ENCODE peak calls at places on chromosomes 6 and 20, in four cellular contexts. One of them, this sample, is unnamed.
A peak's percentile ranks its signal among the peaks of the same experiment; 100 is the strongest.

GRCh38 chr6:7580537-7580926 is 9.5 kb upstream of the SNRNP48 start:
- DNase-seq in adrenal gland: no peak
- DNase-seq in HFF-Myc: no peak
- DNase-seq in brain microvascular endothelial cell: no peak
- DNase-seq in this sample: peak; percentile 45

GRCh38 chr6:41546475-41546865 is 289 bp downstream of the FOXP4 start:
- DNase-seq in adrenal gland: no peak
- DNase-seq in HFF-Myc: no peak
- DNase-seq in brain microvascular endothelial cell: no peak
- DNase-seq in this sample: peak; percentile 80

GRCh38 chr6:143332153-143332845 is 118.2 kb downstream of the ADAT2 start:
- DNase-seq in adrenal gland: no peak
- DNase-seq in HFF-Myc: no peak
- DNase-seq in brain microvascular endothelial cell: no peak
- DNase-seq in this sample: no peak

GRCh38 chr20:20076297-20077065 is 24.1 kb downstream of the CFAP61 start:
- DNase-seq in adrenal gland: no peak
- DNase-seq in HFF-Myc: no peak
- DNase-seq in brain microvascular endothelial cell: peak; percentile 46
- DNase-seq in this sample: peak; percentile 71

GRCh38 chr6:88989215-88989614 is 25.8 kb upstream of the RNGTT start:
- DNase-seq in adrenal gland: peak; percentile 76
- DNase-seq in HFF-Myc: peak; percentile 27
- DNase-seq in brain microvascular endothelial cell: peak; percentile 13
- DNase-seq in this sample: peak; percentile 65

GRCh38 chr6:86712039-86712438 is 225.3 kb upstream of the HTR1E start:
- DNase-seq in adrenal gland: no peak
- DNase-seq in HFF-Myc: no peak
- DNase-seq in brain microvascular endothelial cell: no peak
- DNase-seq in this sample: no peak

GRCh38 chr6:93823489-93823888 is 404.1 kb upstream of the EPHA7 start:
- DNase-seq in adrenal gland: no peak
- DNase-seq in HFF-Myc: no peak
- DNase-seq in brain microvascular endothelial cell: no peak
- DNase-seq in this sample: no peak

GRCh38 chr6:156948240-156948639 is 171.1 kb downstream of the ARID1B start:
- DNase-seq in adrenal gland: no peak
- DNase-seq in HFF-Myc: no peak
- DNase-seq in brain microvascular endothelial cell: no peak
- DNase-seq in this sample: no peak

GRCh38 chr20:25148181-25148981 is 47.1 kb upstream of the ENTPD6 start:
- DNase-seq in adrenal gland: peak; percentile 57
- DNase-seq in HFF-Myc: no peak
- DNase-seq in brain microvascular endothelial cell: peak; percentile 25
- DNase-seq in this sample: peak; percentile 26

GRCh38 chr6:18099501-18099900 is 23.0 kb downstream of the NHLRC1 start:
- DNase-seq in adrenal gland: no peak
- DNase-seq in HFF-Myc: no peak
- DNase-seq in brain microvascular endothelial cell: no peak
- DNase-seq in this sample: peak; percentile 8

GRCh38 chr6:31882344-31882743 is 3.5 kb upstream of the SLC44A4 start:
- DNase-seq in adrenal gland: peak; percentile 79
- DNase-seq in HFF-Myc: no peak
- DNase-seq in brain microvascular endothelial cell: no peak
- DNase-seq in this sample: no peak

GRCh38 chr20:43925786-43926185 is 11.1 kb downstream of the TOX2 start:
- DNase-seq in adrenal gland: peak; percentile 37
- DNase-seq in HFF-Myc: no peak
- DNase-seq in brain microvascular endothelial cell: no peak
- DNase-seq in this sample: peak; percentile 34

GRCh38 chr20:47220161-47220582 is 136.3 kb downstream of the ZMYND8 start:
- DNase-seq in adrenal gland: no peak
- DNase-seq in HFF-Myc: no peak
- DNase-seq in brain microvascular endothelial cell: no peak
- DNase-seq in this sample: peak; percentile 49

GRCh38 chr6:85764844-85765243 is 122.2 kb upstream of the SYNCRIP start:
- DNase-seq in adrenal gland: no peak
- DNase-seq in HFF-Myc: no peak
- DNase-seq in brain microvascular endothelial cell: no peak
- DNase-seq in this sample: no peak

GRCh38 chr20:64130876-64131275 is 23.5 kb upstream of the NPBWR2 start:
- DNase-seq in adrenal gland: no peak
- DNase-seq in HFF-Myc: no peak
- DNase-seq in brain microvascular endothelial cell: no peak
- DNase-seq in this sample: no peak

GRCh38 chr20:63652192-63652980 is 838 bp downstream of the STMN3 start:
- DNase-seq in adrenal gland: peak; percentile 46
- DNase-seq in HFF-Myc: no peak
- DNase-seq in brain microvascular endothelial cell: no peak
- DNase-seq in this sample: no peak

GRCh38 chr6:4774715-4775590 is 1.3 kb upstream of the CDYL start:
- DNase-seq in adrenal gland: peak; percentile 35
- DNase-seq in HFF-Myc: no peak
- DNase-seq in brain microvascular endothelial cell: peak; percentile 4
- DNase-seq in this sample: peak; percentile 34

GRCh38 chr6:43268348-43268685 is 25.0 kb downstream of the TTBK1 start:
- DNase-seq in adrenal gland: peak; percentile 49
- DNase-seq in HFF-Myc: no peak
- DNase-seq in brain microvascular endothelial cell: no peak
- DNase-seq in this sample: no peak

GRCh38 chr6:2557181-2557720 is 193.5 kb downstream of the MYLK4 start:
- DNase-seq in adrenal gland: no peak
- DNase-seq in HFF-Myc: no peak
- DNase-seq in brain microvascular endothelial cell: no peak
- DNase-seq in this sample: no peak

GRCh38 chr6:21949211-21949801 is 347.5 kb downstream of the PRL start:
- DNase-seq in adrenal gland: no peak
- DNase-seq in HFF-Myc: no peak
- DNase-seq in brain microvascular endothelial cell: no peak
- DNase-seq in this sample: no peak

GRCh38 chr6:14463110-14463509 is 345.5 kb downstream of the CD83 start:
- DNase-seq in adrenal gland: no peak
- DNase-seq in HFF-Myc: no peak
- DNase-seq in brain microvascular endothelial cell: no peak
- DNase-seq in this sample: no peak

GRCh38 chr6:38499697-38500096 is 140.0 kb downstream of the BTBD9 start:
- DNase-seq in adrenal gland: no peak
- DNase-seq in HFF-Myc: no peak
- DNase-seq in brain microvascular endothelial cell: no peak
- DNase-seq in this sample: peak; percentile 75

DNA sequence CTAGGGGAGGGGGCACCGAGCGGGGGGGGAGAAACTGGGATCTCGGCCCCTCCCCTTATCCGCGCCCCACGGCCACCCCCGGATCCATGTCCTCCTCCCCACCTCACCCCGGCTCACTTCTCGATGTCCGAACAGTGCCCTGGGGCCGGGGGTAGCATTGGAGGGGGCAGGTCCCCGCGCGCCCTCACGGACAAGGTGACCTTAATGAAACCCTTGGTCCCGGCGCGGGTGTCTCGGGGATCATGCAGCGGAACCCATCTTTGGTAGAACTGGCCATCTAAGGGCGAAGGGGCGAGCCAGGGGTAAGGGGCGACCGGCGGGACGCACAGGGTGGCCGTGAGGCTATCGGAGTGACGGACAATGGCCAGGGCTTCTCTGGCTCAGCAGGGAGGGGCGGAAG is 13.6 kb upstream of the SPAG4 start:
- DNase-seq in adrenal gland: no peak
- DNase-seq in HFF-Myc: no peak
- DNase-seq in brain microvascular endothelial cell: no peak
- DNase-seq in this sample: no peak
- H3K4me3 ChIP-seq in adrenal gland: no peak overlapping the region
- H3K4me3 ChIP-seq in HFF-Myc: peak overlapping the region; percentile 34
- H3K4me3 ChIP-seq in brain microvascular endothelial cell: peak overlapping the region; percentile 47
- H3K4me3 ChIP-seq in this sample: peak overlapping the region; percentile 36

GRCh38 chr20:38214871-38215788 is 45.4 kb downstream of the KIAA1755 start:
- DNase-seq in adrenal gland: no peak
- DNase-seq in HFF-Myc: no peak
- DNase-seq in brain microvascular endothelial cell: peak; percentile 12
- DNase-seq in this sample: no peak
- TF ChIP-seq CTCF in adrenal gland: no peak
- TF ChIP-seq CTCF in HFF-Myc: peak; percentile 18
- TF ChIP-seq CTCF in brain microvascular endothelial cell: peak; percentile 43
- TF ChIP-seq CTCF in this sample: peak; percentile 17

DNA sequence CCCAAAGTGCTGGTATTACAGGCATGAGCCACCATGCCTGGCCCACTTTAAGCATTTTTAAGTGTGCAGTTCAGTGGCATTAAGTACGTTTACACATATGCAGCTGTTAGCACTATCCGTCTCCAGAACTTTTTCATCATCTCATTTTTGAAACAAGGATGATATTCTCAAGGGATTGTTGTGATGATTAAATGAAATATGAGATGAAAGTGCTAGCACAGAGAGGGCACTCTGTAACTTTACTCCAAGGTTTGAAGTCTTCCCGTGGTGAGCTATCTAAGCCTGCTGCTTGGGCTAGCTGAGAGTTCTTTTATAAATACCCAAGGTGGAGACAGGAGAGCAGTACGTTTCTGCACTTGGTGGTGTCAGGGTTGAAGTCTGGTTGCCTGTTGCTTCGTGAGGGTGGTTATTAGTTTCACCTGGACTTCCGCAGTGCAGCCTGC is 6.6 kb downstream of the TM9SF4 start:
- DNase-seq in adrenal gland: no peak
- DNase-seq in HFF-Myc: no peak
- DNase-seq in brain microvascular endothelial cell: no peak
- DNase-seq in this sample: no peak
- H3K4me3 ChIP-seq in adrenal gland: no peak overlapping the region
- H3K4me3 ChIP-seq in HFF-Myc: no peak overlapping the region
- H3K4me3 ChIP-seq in brain microvascular endothelial cell: no peak overlapping the region
- H3K4me3 ChIP-seq in this sample: no peak overlapping the region

DNA sequence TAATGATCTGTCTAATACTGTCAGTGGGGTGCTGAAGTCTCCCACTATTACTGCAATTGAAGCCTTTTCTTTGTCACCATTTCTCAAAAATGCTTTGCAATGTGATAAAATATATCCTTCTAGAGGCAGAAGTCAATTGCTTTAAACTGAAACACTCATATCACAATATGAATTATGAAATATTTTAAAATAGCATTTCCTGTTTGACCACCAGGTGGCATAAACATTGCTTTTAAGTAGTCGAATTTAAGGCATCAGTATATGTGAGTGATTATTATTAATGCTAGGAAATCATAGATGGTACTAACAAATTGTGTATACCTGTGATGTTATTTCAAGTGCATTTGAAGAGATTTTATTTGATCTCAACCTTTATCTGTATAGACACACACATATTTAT is 87.5 kb downstream of the MEI4 start:
- DNase-seq in adrenal gland: no peak
- DNase-seq in HFF-Myc: no peak
- DNase-seq in brain microvascular endothelial cell: no peak
- DNase-seq in this sample: peak; percentile 51
- TF ChIP-seq CTCF in adrenal gland: peak; percentile 55
- TF ChIP-seq CTCF in HFF-Myc: no peak
- TF ChIP-seq CTCF in brain microvascular endothelial cell: peak; percentile 14
- TF ChIP-seq CTCF in this sample: peak; percentile 39

DNA sequence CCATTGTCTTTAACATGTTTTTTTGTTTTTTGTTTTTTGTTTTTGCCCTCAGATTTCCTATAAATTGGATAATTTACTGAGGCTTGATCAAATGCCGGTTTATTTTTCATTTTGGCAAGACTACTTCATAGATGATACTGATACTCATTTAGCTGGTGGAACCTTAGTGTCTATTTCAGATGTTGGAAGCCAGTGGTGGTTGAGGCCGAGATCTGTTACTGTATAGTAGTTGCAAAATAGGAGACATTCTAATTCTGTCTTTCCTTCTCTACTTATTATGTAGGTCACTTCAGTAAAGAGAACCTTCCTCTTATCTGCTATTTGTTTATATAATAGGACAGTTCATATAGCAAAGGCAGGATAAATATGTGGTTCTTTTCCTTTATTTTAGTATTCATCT is 63.4 kb downstream of the STXBP5 start:
- DNase-seq in adrenal gland: no peak
- DNase-seq in HFF-Myc: no peak
- DNase-seq in brain microvascular endothelial cell: no peak
- DNase-seq in this sample: no peak
- H3K4me3 ChIP-seq in adrenal gland: no peak overlapping the region
- H3K4me3 ChIP-seq in HFF-Myc: no peak overlapping the region
- H3K4me3 ChIP-seq in brain microvascular endothelial cell: no peak overlapping the region
- H3K4me3 ChIP-seq in this sample: no peak overlapping the region

GRCh38 chr6:82691997-82692396 is 328.4 kb downstream of the TPBG start:
- DNase-seq in adrenal gland: no peak
- DNase-seq in HFF-Myc: no peak
- DNase-seq in brain microvascular endothelial cell: no peak
- DNase-seq in this sample: no peak
- TF ChIP-seq CTCF in adrenal gland: no peak
- TF ChIP-seq CTCF in HFF-Myc: no peak
- TF ChIP-seq CTCF in brain microvascular endothelial cell: no peak
- TF ChIP-seq CTCF in this sample: no peak

DNA sequence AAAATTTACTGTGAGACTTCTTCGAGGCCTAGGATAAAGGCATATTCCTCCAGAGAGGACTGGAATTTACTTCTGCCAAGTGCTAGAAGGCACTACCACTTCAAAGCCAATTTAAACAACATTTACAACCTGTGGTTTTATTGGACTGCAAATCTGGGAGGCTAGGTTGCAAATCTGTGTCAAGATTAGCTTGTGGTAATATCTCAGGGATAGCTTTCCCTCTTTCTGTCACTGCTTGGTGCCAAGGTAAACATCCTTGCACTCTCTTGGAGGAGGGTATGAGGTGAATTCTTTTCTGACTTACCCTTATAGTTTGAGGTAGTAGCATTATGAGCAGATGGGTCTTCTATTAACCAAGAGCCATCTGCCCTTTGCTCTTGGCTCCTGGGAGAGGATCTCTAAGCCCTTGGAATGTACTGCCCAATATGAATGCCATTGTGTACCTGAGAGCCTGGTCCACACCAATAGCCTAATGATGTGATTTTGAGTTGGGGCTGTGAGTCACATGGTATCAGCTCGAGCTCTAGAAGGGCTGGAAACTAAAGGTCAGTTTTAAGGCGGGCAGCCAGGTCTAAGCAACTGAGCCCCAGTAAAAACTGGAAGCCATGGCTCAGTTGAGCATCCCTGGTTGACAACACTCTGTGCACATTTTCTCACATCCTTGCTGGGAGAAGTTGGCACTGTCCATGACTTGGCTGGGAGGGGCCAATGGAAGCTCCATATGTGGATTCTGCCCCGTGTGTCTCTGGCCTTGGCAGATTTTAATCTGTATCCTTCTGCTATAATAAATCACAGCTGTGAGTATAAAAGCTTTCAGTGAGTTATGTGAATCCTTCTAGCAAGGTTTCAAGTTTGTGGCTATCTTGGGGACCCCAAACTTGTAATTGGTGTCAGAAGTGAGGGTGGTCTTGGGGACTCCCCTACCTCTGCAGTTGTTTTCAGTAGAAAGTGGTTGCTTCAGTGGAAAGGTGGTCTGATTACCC is 188.1 kb downstream of the UBE3D start:
- DNase-seq in adrenal gland: no peak
- DNase-seq in HFF-Myc: peak; percentile 31
- DNase-seq in brain microvascular endothelial cell: no peak
- DNase-seq in this sample: no peak
- H3K4me3 ChIP-seq in adrenal gland: no peak overlapping the region
- H3K4me3 ChIP-seq in HFF-Myc: no peak overlapping the region
- H3K4me3 ChIP-seq in brain microvascular endothelial cell: no peak overlapping the region
- H3K4me3 ChIP-seq in this sample: no peak overlapping the region

DNA sequence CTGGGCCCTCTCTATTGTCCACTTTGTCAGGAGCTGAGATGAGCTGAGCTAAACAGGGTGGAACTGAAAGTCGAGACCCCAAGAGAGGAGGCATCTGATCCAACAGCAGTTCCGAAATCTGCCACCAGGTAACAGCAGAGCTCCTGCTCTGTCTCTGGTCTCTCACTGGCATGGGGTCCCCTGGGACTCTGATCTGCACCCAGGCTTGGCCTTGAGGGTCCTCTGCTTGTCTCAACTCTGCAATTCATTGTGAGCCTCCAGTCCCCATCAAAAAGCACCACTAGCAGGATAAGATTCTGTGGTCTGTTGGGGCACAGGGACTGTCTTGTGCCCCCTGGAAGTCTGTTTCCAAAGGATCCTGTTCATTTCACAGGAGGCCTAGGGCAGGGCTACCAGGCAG is 62.5 kb upstream of the TOP1 start:
- DNase-seq in adrenal gland: no peak
- DNase-seq in HFF-Myc: no peak
- DNase-seq in brain microvascular endothelial cell: no peak
- DNase-seq in this sample: no peak
- TF ChIP-seq CTCF in adrenal gland: no peak
- TF ChIP-seq CTCF in HFF-Myc: peak; percentile 28
- TF ChIP-seq CTCF in brain microvascular endothelial cell: peak; percentile 59
- TF ChIP-seq CTCF in this sample: peak; percentile 44